ENCODE peak calls at places on chromosomes 11 and 22, in five cellular contexts. U is PC-3, E is HL-60, Q is neural crest cell, O is tibial nerve. H is an unnamed sample.
A peak's percentile ranks its signal among the peaks of the same experiment; 100 is the strongest.

GRCh38 chr11:87736928-87737327 is 438.3 kb downstream of the RAB38 start:
- DNase-seq in U (no peak), E (no peak), Q (no peak), O (no peak), H (no peak)

GRCh38 chr11:66219846-66220565 is 48.4 kb upstream of the RAB1B start:
- DNase-seq in U (no peak), E (no peak), Q (no peak), O (no peak), H (no peak)

GRCh38 chr22:47458348-47458747 is 695.9 kb downstream of the TBC1D22A start:
- DNase-seq in U (no peak), E (no peak), Q (no peak), O (no peak), H (no peak)

GRCh38 chr22:49724030-49724892 is 103.4 kb downstream of the BRD1 start:
- DNase-seq in U (peak; percentile 3), E (peak; percentile 29), Q (no peak), O (no peak), H (no peak)

GRCh38 chr11:108880510-108880909 is 215.6 kb downstream of the DDX10 start:
- DNase-seq in U (no peak), E (no peak), Q (no peak), O (no peak), H (no peak)

GRCh38 chr22:48863965-48864538 is 963.6 kb downstream of the BRD1 start:
- DNase-seq in U (no peak), E (no peak), Q (no peak), O (no peak), H (no peak)

GRCh38 chr22:45911601-45912271 is 65.2 kb downstream of the WNT7B start:
- DNase-seq in U (peak; percentile 78), E (peak; percentile 56), Q (no peak), O (no peak), H (no peak)

GRCh38 chr11:87219266-87219665 is 181.5 kb downstream of the TMEM135 start:
- DNase-seq in U (no peak), E (no peak), Q (no peak), O (no peak), H (no peak)

GRCh38 chr11:46865340-46865739 is 19.3 kb upstream of the CKAP5 start:
- DNase-seq in U (no peak), E (no peak), Q (no peak), O (no peak), H (no peak)

GRCh38 chr22:18998998-18999397 is 62.9 kb upstream of the PRODH start:
- DNase-seq in U (no peak), E (no peak), Q (peak; percentile 17), O (no peak), H (no peak)
- TF ChIP-seq CTCF in U (peak; percentile 48), E (no peak), Q (peak; percentile 50), O (no peak), H (peak; percentile 51)

GRCh38 chr22:38513063-38513462 is 7.0 kb upstream of the DDX17 start:
- DNase-seq in U (peak; percentile 3), E (no peak), Q (no peak), O (no peak), H (no peak)
- TF ChIP-seq CTCF in U (peak; percentile 21), E (no peak), Q (peak; percentile 34), O (no peak), H (peak; percentile 41)

DNA sequence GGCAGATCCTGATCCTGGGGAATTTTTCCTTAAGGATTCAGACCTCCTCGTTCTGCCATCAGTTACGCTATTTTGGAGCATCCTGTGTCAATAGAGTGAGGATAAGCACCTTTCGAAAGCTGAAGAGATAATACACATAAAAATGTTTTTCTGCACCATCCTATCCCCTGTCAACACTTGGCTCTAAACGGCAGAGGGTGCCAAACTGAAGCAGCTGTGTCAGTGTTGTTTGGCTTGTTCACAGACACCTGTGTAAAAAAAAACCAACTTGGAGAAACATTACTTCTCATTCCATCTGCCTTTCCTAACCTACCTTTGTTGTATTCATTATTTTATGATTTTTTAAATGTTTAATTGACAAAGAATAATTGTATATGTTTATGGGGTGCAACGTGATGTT is 417.0 kb upstream of the DDI1 start:
- DNase-seq in U (peak; percentile 62), E (no peak), Q (no peak), O (no peak), H (no peak)
- TF ChIP-seq CTCF in U (peak; percentile 65), E (no peak), Q (no peak), O (no peak), H (peak; percentile 36)

GRCh38 chr11:45045692-45046471 is 95.2 kb upstream of the TP53I11 start:
- DNase-seq in U (peak; percentile 83), E (peak; percentile 45), Q (no peak), O (peak; percentile 50), H (no peak)
- TF ChIP-seq CTCF in U (no peak), E (no peak), Q (no peak), O (no peak), H (no peak)

GRCh38 chr11:63939351-63939920 is 634 bp downstream of the NAA40 start:
- DNase-seq in U (peak; percentile 37), E (no peak), Q (no peak), O (no peak), H (no peak)
- TF ChIP-seq CTCF in U (no peak), E (no peak), Q (no peak), O (no peak), H (no peak)

H was measured in progenitor cell of endocrine pancreas.